ENCODE peak calls at places on chromosomes 6 and 20, in nine cellular contexts. U, M, S, F, I, G, A, V and X are unnamed samples. For H3K4me1, the result is how much of the 10 kb centered on the place peaks cover.

GRCh38 chr6:111606620-111607115 is 990 bp upstream of the TRAF3IP2 start:
- DNase-seq in M (no peak), G (no peak), I (peak), U (no peak), V (no peak), F (no peak), A (no peak), S (no peak), X (no peak)

GRCh38 chr20:39850821-39851330 is 838.2 kb downstream of the MAFB start:
- DNase-seq in M (no peak), G (no peak), I (no peak), S (no peak), V (no peak), U (no peak), A (no peak), F (no peak), X (no peak)

GRCh38 chr6:14799928-14800327 is 445.9 kb upstream of the JARID2 start:
- DNase-seq in G (peak), U (peak), F (no peak), M (peak), V (peak), S (no peak), I (peak), A (peak), X (peak)

GRCh38 chr6:4010682-4011081 is 68.3 kb downstream of the FAM217A start:
- DNase-seq in A (no peak), G (no peak), I (no peak), M (no peak), U (no peak), S (no peak), F (no peak), V (no peak), X (no peak)

GRCh38 chr6:83270971-83271714 is 78.0 kb downstream of the RWDD2A start:
- DNase-seq in F (no peak), G (no peak), U (no peak), I (peak), M (peak), A (no peak), V (no peak), S (no peak), X (no peak)

GRCh38 chr6:168537485-168537884 is 96.5 kb downstream of the SMOC2 start:
- DNase-seq in V (no peak), S (no peak), U (no peak), M (no peak), I (no peak), F (no peak), A (no peak), G (no peak), X (no peak)

GRCh38 chr6:166466178-166467122 is 83.7 kb upstream of the MPC1 start:
- DNase-seq in M (peak), G (no peak), A (no peak), I (peak), U (peak), F (no peak), V (no peak), S (no peak), X (no peak)

GRCh38 chr20:51678041-51678697 is 90.0 kb downstream of the ATP9A start:
- DNase-seq in A (no peak), I (no peak), S (no peak), G (peak), V (no peak), F (no peak), M (no peak), U (peak), X (no peak)

GRCh38 chr6:137342607-137343186 is 123.5 kb upstream of the IFNGR1 start:
- DNase-seq in G (no peak), I (no peak), S (no peak), A (no peak), V (no peak), M (no peak), F (no peak), U (no peak), X (peak)

GRCh38 chr6:160042788-160043301 is 74.0 kb downstream of the IGF2R start:
- DNase-seq in G (no peak), A (no peak), S (no peak), U (no peak), V (no peak), F (no peak), M (peak), I (no peak), X (no peak)

GRCh38 chr20:63846128-63846771 is 15.0 kb upstream of the ABHD16B start:
- DNase-seq in F (no peak), U (no peak), V (peak), S (no peak), M (no peak), I (no peak), A (no peak), G (no peak), X (no peak)

GRCh38 chr6:26103141-26103769 is 16.0 kb downstream of the HFE start:
- DNase-seq in F (no peak), I (peak), S (no peak), A (no peak), G (no peak), V (peak), U (no peak), M (peak), X (no peak)

GRCh38 chr6:151675746-151676459 is 131.6 kb upstream of the ESR1 start:
- DNase-seq in V (no peak), F (peak), M (peak), G (peak), I (peak), S (peak), A (no peak), U (no peak), X (peak)

GRCh38 chr6:1029196-1029595 is 282.7 kb upstream of the FOXQ1 start:
- DNase-seq in S (no peak), M (no peak), G (no peak), V (no peak), A (no peak), U (no peak), F (no peak), I (no peak), X (no peak)

GRCh38 chr6:13296536-13296997 is 31.8 kb downstream of the TBC1D7 start:
- DNase-seq in S (no peak), F (no peak), V (no peak), I (no peak), A (no peak), U (no peak), G (no peak), M (no peak), X (no peak)

GRCh38 chr6:2741756-2742155 is 9.0 kb downstream of the MYLK4 start:
- DNase-seq in V (no peak), M (peak), I (no peak), G (no peak), F (no peak), U (no peak), A (no peak), S (no peak), X (no peak)

GRCh38 chr20:62818592-62819493 is 2.0 kb downstream of the COL9A3 start:
- DNase-seq in F (peak), V (peak), U (peak), G (no peak), A (peak), I (peak), M (peak), S (no peak), X (no peak)

GRCh38 chr6:160974304-160974771 is 17.2 kb upstream of the MAP3K4 start:
- DNase-seq in U (peak), M (peak), S (no peak), F (no peak), A (peak), V (peak), I (no peak), G (no peak), X (no peak)

GRCh38 chr20:32282461-32282860 is 5.0 kb downstream of the KIF3B start:
- DNase-seq in M (no peak), A (no peak), U (peak), S (no peak), F (no peak), I (no peak), V (peak), G (no peak), X (no peak)

GRCh38 chr6:44681782-44682181 is 294.3 kb downstream of the CDC5L start:
- DNase-seq in I (no peak), V (no peak), M (no peak), U (no peak), A (no peak), F (no peak), S (no peak), G (no peak), X (no peak)

GRCh38 chr6:127051571-127052260 is 66.8 kb upstream of the RSPO3 start:
- DNase-seq in I (no peak), G (no peak), F (no peak), M (peak), U (no peak), A (no peak), V (no peak), S (no peak), X (no peak)

GRCh38 chr6:36929152-36929551 is 25.4 kb upstream of the PI16 start:
- DNase-seq in A (no peak), I (no peak), M (no peak), S (no peak), U (no peak), V (no peak), F (no peak), G (no peak), X (no peak)

GRCh38 chr20:856361-856775 is 22.9 kb downstream of the FAM110A start:
- DNase-seq in M (peak), A (no peak), V (no peak), U (no peak), G (no peak), S (peak), I (peak), F (peak), X (peak)

GRCh38 chr6:10215711-10216110 is 199.2 kb downstream of the TFAP2A start:
- DNase-seq in A (no peak), I (no peak), G (no peak), M (no peak), V (no peak), S (no peak), U (no peak), F (no peak), X (no peak)

GRCh38 chr6:38836585-38836984 is 121.5 kb downstream of the DNAH8 start:
- DNase-seq in F (no peak), U (no peak), G (no peak), V (no peak), A (no peak), M (no peak), S (no peak), I (no peak), X (no peak)

GRCh38 chr20:8557711-8558110 is 425.6 kb downstream of the PLCB1 start:
- DNase-seq in I (no peak), V (no peak), F (no peak), S (no peak), A (no peak), M (peak), G (no peak), U (no peak), X (no peak)

GRCh38 chr20:63529861-63530787 is 7.1 kb downstream of the PTK6 start:
- DNase-seq in U (peak), A (no peak), I (no peak), F (peak), V (peak), S (no peak), G (no peak), M (no peak), X (no peak)

GRCh38 chr20:62445553-62446340 is 18.4 kb upstream of the RBBP8NL start:
- DNase-seq in S (no peak), I (no peak), A (no peak), G (no peak), U (no peak), F (no peak), M (no peak), V (no peak), X (no peak)

GRCh38 chr20:39851459-39851858 is 837.6 kb downstream of the MAFB start:
- DNase-seq in I (no peak), V (no peak), F (no peak), S (no peak), G (no peak), U (no peak), M (peak), A (no peak), X (no peak)

GRCh38 chr20:46348231-46348803 is 40.0 kb upstream of the CDH22 start:
- DNase-seq in M (peak), I (no peak), G (peak), V (no peak), F (no peak), U (no peak), S (no peak), A (no peak), X (no peak)

GRCh38 chr6:148364056-148364844 is 21.6 kb downstream of the SASH1 start:
- DNase-seq in M (peak), G (no peak), I (peak), V (no peak), A (no peak), F (no peak), U (no peak), S (no peak), X (no peak)

GRCh38 chr6:11202513-11203305 is 29.8 kb downstream of the NEDD9 start:
- DNase-seq in M (peak), U (no peak), V (no peak), F (no peak), G (peak), A (no peak), I (no peak), S (peak), X (no peak)

GRCh38 chr6:112018619-112019416 is 35.1 kb upstream of the CCN6 start:
- DNase-seq in G (no peak), F (no peak), V (peak), U (peak), M (no peak), S (no peak), A (no peak), I (no peak), X (no peak)

GRCh38 chr6:4794140-4794707 is 18.0 kb downstream of the CDYL start:
- DNase-seq in S (no peak), A (no peak), V (peak), F (no peak), M (no peak), I (no peak), U (no peak), G (no peak), X (no peak)

GRCh38 chr6:118509009-118509617 is 39.0 kb upstream of the PLN start:
- DNase-seq in A (no peak), M (peak), S (no peak), I (no peak), U (no peak), G (no peak), F (no peak), V (peak), X (no peak)

GRCh38 chr20:18497603-18498002 is 578 bp upstream of the RBBP9 start:
- DNase-seq in I (no peak), G (no peak), M (no peak), U (no peak), A (no peak), S (no peak), F (no peak), V (no peak), X (no peak)

GRCh38 chr20:18496740-18497592 is at the start of gene RBBP9:
- DNase-seq in M (peak), S (peak), F (peak), G (peak), A (peak), U (peak), I (peak), V (peak), X (peak)

DNA sequence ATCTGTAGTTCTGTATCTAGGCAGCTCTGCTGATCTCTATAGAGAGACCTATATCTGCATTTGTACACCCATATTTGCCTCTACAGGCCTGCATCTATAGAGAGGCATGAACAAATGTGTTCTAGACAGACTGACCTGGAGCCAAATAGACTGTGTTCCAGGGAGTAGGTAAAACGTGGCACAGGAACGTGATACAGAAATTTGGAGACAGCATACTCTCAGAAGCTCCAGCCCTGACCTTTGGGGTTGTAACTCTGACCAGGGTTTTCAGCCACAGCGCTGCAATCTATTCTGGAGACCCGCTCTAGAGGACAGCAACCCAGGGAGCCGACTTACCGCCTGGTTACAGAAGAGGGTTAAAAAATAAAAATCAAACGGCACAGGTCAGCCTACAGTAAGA is 983 bp downstream of the RBBP9 start:
- DNase-seq in A (no peak), G (no peak), M (no peak), S (no peak), I (no peak), U (no peak), V (no peak), F (no peak), X (no peak)
- H3K4me3 ChIP-seq in A (no peak), G (peak), M (peak), S (no peak), I (peak), U (peak), V (peak), F (no peak), X (peak)

DNA sequence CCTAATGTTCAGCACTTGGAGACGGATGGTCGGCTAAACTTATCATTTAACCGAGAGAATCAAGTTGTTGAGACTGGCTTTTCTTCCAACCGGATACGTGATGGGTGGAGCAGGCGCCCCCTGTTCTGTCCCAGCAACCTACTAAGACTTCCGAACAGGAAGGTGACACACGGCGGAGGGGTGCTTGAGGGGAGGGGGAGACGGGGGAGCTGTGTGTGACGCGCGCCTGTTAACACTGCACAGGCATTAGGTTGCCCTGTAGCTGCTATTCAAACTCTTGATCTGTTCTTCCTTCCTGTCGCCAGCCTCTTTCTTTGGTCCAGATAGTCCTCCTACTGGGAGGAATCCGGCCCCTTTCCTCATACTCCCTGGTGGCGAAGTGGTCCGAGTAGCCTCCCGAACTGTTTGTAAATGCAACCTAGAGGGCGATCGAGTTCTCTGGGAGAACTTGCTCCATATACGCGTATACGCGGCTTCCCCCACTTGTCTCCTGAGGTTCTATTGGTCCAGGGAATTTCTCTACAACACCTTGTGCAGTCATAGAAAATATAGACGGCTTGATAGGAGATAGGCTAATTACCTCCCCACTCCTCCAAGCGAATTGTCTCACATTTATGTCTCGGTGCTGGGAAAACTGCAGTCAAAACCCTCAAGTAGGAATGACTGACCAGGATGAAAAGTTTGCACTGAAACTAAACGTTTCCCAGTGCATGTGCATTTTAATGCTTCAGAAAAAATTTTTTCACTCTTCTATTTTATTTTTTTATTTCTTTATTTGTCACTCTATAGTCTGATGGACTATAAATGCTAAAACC is 126.0 kb upstream of the SLC2A12 start:
- DNase-seq in A (peak), S (peak), U (peak), M (peak), F (peak), V (peak), G (peak), I (peak), X (peak)
- H3K4me1 ChIP-seq in A (under half), S (under half), U (under half), M (under half), F (under half), V (under half), G (under half), I (under half), X (under half)

DNA sequence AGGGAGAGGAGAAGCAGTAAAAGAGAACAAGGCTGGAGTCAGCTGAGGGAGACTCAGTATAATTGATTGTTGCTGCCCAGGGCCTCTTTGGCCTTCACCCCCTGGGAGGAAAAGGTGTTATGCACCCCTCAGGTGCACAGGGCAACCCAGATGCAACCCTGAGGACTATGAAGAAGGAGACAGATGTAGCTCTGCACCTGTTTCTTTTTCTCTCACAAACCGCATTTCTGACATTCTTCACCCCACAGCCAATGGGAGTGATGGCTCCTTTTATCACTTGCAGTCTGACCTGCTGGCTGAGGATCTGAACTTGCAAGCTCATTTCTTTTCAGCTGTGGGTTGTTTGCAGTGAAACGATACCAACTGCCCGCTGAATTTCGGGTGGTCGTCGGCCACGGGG is 64.1 kb upstream of the F13A1 start:
- DNase-seq in U (no peak), G (no peak), S (no peak), A (no peak), F (no peak), M (no peak), V (no peak), I (no peak), X (no peak)
- H3K4me3 ChIP-seq in U (no peak), G (no peak), S (no peak), A (no peak), F (no peak), M (no peak), V (no peak), I (no peak), X (no peak)

DNA sequence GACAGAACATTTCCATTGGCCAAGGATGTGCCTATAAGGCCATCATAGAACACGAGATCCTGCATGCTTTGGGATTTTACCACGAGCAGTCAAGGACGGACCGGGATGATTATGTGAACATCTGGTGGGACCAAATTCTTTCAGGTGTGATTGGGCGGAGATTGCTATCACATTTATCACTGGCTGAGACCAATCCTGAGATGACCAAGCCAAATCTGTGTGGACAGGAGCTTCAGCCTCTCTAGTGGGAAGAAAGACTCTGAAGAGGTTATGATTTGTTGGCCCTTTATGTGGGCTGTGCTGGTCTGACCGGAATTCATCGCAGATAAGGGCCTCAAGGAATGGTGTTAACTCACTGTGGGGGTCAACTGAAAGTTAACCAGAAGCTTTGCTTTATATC is 26.4 kb downstream of the MEP1A start:
- DNase-seq in I (no peak), S (no peak), U (no peak), A (no peak), M (no peak), F (no peak), V (no peak), G (no peak), X (no peak)
- H3K4me1 ChIP-seq in I (under half), S (under half), U (under half), A (under half), M (under half), F (under half), V (under half), G (under half), X (under half)